ENCODE peak calls at places on chromosomes 1 and 21, in five cellular contexts. J is astrocyte of the cerebellum, A is fibroblast of lung, P is fibroblast of mammary gland, X is cardiac fibroblast. Y is an unnamed sample.

GRCh38 chr1:17010601-17011438 is 908 bp downstream of the ATP13A2 start:
- DNase-seq in X (peak), J (no peak), A (peak), P (peak), Y (no peak)

GRCh38 chr1:228164561-228165371 is 838 bp upstream of the IBA57 start:
- DNase-seq in X (no peak), J (no peak), A (no peak), P (no peak), Y (no peak)

GRCh38 chr1:110639724-110640386 is 33.7 kb upstream of the KCNA2 start:
- DNase-seq in J (no peak), X (peak), P (peak), A (no peak), Y (no peak)

GRCh38 chr1:199184180-199184579 is 545.3 kb downstream of the PTPRC start:
- DNase-seq in A (no peak), X (no peak), J (no peak), P (no peak), Y (no peak)

GRCh38 chr1:119275145-119275929 is 93.2 kb upstream of the HAO2 start:
- DNase-seq in A (peak), X (peak), J (peak), P (peak), Y (no peak)

GRCh38 chr1:204940591-204940990 is 69.9 kb downstream of the NFASC start:
- DNase-seq in P (no peak), J (no peak), X (no peak), A (no peak), Y (no peak)

GRCh38 chr21:35801388-35801787 is 258.9 kb downstream of the SETD4 start:
- DNase-seq in P (no peak), X (no peak), A (no peak), J (no peak), Y (no peak)

GRCh38 chr1:157170677-157171515 is 32.7 kb upstream of the ETV3 start:
- DNase-seq in X (peak), J (no peak), A (no peak), P (peak), Y (no peak)

GRCh38 chr1:2349821-2350220 is 41.5 kb downstream of the MORN1 start:
- DNase-seq in X (no peak), P (no peak), A (no peak), J (no peak), Y (no peak)

GRCh38 chr1:245475961-245476522 is 321.3 kb downstream of the KIF26B start:
- DNase-seq in A (no peak), J (no peak), P (peak), X (peak), Y (no peak)

GRCh38 chr21:28540514-28540913 is 452.2 kb downstream of the LTN1 start:
- DNase-seq in J (no peak), X (peak), P (peak), A (peak), Y (no peak)

GRCh38 chr1:29782846-29783500 is 546.7 kb downstream of the PTPRU start:
- DNase-seq in J (no peak), X (no peak), P (no peak), A (no peak), Y (no peak)

GRCh38 chr21:35651166-35651565 is 409.2 kb downstream of the SETD4 start:
- DNase-seq in P (no peak), A (no peak), X (no peak), J (no peak), Y (no peak)

GRCh38 chr1:108961198-108961597 is 2.1 kb downstream of the CLCC1 start:
- DNase-seq in X (no peak), A (no peak), J (no peak), P (no peak), Y (no peak)

GRCh38 chr1:1307261-1307907 is 346 bp downstream of the ACAP3 start:
- DNase-seq in J (no peak), A (no peak), X (no peak), P (no peak), Y (no peak)

GRCh38 chr21:37767984-37768383 is 148.3 kb downstream of the KCNJ6 start:
- DNase-seq in A (peak), P (peak), J (no peak), X (no peak), Y (no peak)

GRCh38 chr1:185520188-185520935 is 203.3 kb upstream of the IVNS1ABP start:
- DNase-seq in P (peak), A (peak), X (peak), J (no peak), Y (no peak)

GRCh38 chr1:165443539-165444289 is 1.2 kb downstream of the RXRG start:
- DNase-seq in P (no peak), X (no peak), A (no peak), J (no peak), Y (no peak)

GRCh38 chr1:230643887-230644286 is 1.6 kb downstream of the COG2 start:
- DNase-seq in J (no peak), X (peak), P (peak), A (peak), Y (no peak)

GRCh38 chr1:65068202-65069011 is 79.6 kb upstream of the AK4 start:
- DNase-seq in P (peak), J (no peak), X (peak), A (no peak), Y (no peak)

GRCh38 chr1:13766906-13767564 is 67.0 kb downstream of the PRDM2 start:
- DNase-seq in A (peak), P (peak), J (no peak), X (peak), Y (no peak)

GRCh38 chr1:223017291-223017690 is 125.8 kb downstream of the TLR5 start:
- DNase-seq in X (no peak), P (no peak), J (no peak), A (no peak), Y (no peak)

GRCh38 chr1:47881505-47882442 is 115.4 kb downstream of the TRABD2B start:
- DNase-seq in J (no peak), P (peak), A (no peak), X (peak), Y (no peak)

GRCh38 chr1:45746922-45747321 is 3.5 kb downstream of the IPP start:
- DNase-seq in A (no peak), X (no peak), J (no peak), P (no peak), Y (no peak)

GRCh38 chr1:243414152-243414494 is 158.3 kb downstream of the SDCCAG8 start:
- DNase-seq in P (no peak), X (no peak), J (no peak), A (no peak), Y (no peak)

GRCh38 chr1:8169364-8170058 is 143.4 kb upstream of the ERRFI1 start:
- DNase-seq in J (peak), X (peak), P (peak), A (peak), Y (peak)

GRCh38 chr1:221903594-221903993 is 161.7 kb upstream of the DUSP10 start:
- DNase-seq in A (no peak), J (no peak), X (no peak), P (no peak), Y (no peak)

GRCh38 chr1:16006552-16007485 is 2.8 kb downstream of the SRARP start:
- DNase-seq in X (peak), J (no peak), P (peak), A (peak), Y (no peak)

GRCh38 chr1:31432592-31433395 is 19.8 kb downstream of the SERINC2 start:
- DNase-seq in P (no peak), A (no peak), J (no peak), X (no peak), Y (no peak)

GRCh38 chr1:165598676-165599059 is 32.4 kb upstream of the MGST3 start:
- DNase-seq in J (no peak), X (no peak), A (peak), P (no peak), Y (no peak)

DNA sequence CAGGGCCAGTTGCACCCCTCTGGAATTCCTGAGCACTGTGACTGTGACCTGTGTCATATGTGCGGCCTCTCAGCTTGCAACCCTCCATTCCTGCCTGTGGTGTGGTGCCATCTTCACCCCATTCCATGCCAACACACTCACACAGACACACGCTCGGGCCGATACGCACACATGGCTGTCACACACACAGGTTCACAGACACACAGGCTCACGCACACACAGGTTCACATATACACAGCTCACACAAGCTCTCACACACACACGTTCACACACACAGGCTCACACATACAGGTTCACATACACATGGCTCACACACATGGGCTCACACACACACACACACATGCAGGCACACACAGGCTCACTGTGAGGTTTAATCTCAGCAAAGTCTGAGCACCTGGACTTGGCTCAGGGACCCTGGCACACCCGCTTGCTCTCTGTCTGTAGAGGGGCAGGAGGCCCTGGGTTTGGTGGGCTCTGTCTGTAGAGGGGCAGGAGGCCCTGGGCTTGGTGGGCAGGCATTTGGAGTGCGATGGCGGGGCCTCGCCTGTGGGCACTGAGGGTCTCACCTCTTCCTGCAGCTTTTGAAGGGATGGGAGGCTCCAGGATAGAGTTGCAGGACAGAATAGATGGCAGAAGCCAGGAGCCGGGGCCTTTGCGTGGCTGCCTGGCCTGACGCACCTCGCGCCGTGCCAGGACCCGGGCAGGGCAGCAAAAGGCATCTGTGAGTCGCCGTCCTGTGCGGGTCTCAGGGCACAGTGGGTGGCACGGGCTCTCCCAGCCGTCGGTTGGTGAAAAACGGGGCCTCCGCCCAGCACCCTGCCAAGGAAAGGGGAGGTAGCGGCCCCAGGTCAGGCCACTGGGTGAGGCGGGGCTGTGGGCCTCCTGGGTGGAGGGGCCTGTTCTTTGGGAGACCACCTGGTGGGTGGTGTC is 17.1 kb downstream of the COL18A1 start:
- DNase-seq in X (no peak), J (no peak), P (no peak), A (no peak), Y (no peak)
- TF ChIP-seq CTCF in X (no peak), J (no peak), P (no peak), A (no peak), Y (no peak)

GRCh38 chr1:72369358-72369757 is 87.0 kb upstream of the NEGR1 start:
- DNase-seq in J (no peak), X (no peak), A (no peak), P (no peak), Y (no peak)
- H3K4me3 ChIP-seq in J (no peak), X (no peak), A (no peak), P (no peak), Y (no peak)

DNA sequence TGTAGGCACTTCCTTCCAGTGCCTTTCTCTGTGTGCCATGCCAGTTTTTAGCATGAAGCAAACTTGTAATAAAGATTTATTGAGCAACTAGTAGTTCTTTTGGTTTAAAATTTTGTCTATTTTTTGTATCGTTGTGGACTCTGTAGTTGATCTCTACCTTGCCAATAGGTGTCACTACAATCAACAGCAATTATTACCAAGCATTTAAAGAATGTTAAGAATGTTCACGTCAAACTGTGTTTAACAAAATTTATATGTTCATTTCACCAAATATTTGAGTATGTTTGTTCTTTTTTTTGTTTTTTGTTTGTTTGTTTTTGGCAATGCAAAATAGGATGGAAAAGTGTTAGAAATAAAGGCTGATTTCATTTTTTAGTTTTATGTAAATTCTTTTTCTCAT is 208.1 kb downstream of the PATJ start:
- DNase-seq in J (peak), X (peak), P (peak), A (peak), Y (no peak)
- TF ChIP-seq CTCF in J (no peak), X (no peak), P (peak), A (no peak), Y (peak)

GRCh38 chr1:159120317-159120716 is 43.8 kb upstream of the AIM2 start:
- DNase-seq in X (no peak), J (no peak), A (no peak), P (no peak), Y (no peak)
- H3K4me3 ChIP-seq in X (no peak), J (no peak), A (no peak), P (no peak), Y (no peak)

DNA sequence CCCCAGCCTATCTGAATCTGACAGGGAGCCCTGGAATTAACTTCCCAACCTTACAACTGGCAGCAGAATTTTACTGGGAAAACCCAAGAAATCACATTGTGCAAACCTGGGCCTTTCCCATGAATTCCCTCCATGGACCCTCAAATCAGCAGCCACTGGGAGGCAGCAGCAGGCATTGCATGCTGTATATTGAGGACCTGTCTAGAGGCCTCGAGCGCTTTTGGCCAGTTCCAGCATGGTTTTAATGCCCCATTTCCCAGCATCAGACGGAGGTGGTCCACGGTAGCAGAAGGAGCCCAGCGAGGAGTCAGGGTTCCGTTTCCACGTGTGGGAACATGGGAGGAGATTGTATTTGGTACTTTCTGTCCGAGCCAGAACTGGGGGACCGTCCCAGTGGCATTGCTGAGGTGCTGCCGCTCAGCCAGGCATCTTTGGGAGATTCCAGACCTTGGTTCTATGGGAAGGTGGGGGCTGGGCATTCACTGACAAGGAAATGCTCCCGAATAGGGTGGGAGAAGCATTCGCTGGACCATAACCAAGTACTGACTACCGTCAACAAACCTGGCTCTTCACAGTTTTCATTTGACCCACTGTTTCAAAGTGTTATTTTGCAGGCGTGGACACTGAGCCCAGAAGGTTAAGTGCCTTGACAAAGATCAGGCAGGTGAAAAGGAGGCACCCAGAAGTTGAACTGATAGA is 15.9 kb downstream of the BMP8A start:
- DNase-seq in A (no peak), X (peak), P (no peak), J (no peak), Y (no peak)
- TF ChIP-seq CTCF in A (peak), X (peak), P (peak), J (peak), Y (peak)

GRCh38 chr1:219299420-219299819 is 125.7 kb downstream of the LYPLAL1 start:
- DNase-seq in P (no peak), A (peak), J (no peak), X (peak), Y (no peak)
- H3K4me3 ChIP-seq in P (no peak), A (no peak), J (no peak), X (no peak), Y (no peak)

GRCh38 chr1:55503663-55504305 is 288.6 kb upstream of the USP24 start:
- DNase-seq in J (no peak), P (peak), X (peak), A (peak), Y (no peak)

GRCh38 chr1:55507578-55507931 is 292.4 kb upstream of the USP24 start:
- DNase-seq in A (no peak), X (no peak), P (no peak), J (no peak), Y (no peak)

GRCh38 chr1:55504306-55504706 is 289.1 kb upstream of the USP24 start:
- DNase-seq in J (no peak), X (peak), A (peak), P (no peak), Y (no peak)

GRCh38 chr1:55505326-55505725 is 290.2 kb upstream of the USP24 start:
- DNase-seq in P (no peak), J (no peak), X (no peak), A (no peak), Y (no peak)

DNA sequence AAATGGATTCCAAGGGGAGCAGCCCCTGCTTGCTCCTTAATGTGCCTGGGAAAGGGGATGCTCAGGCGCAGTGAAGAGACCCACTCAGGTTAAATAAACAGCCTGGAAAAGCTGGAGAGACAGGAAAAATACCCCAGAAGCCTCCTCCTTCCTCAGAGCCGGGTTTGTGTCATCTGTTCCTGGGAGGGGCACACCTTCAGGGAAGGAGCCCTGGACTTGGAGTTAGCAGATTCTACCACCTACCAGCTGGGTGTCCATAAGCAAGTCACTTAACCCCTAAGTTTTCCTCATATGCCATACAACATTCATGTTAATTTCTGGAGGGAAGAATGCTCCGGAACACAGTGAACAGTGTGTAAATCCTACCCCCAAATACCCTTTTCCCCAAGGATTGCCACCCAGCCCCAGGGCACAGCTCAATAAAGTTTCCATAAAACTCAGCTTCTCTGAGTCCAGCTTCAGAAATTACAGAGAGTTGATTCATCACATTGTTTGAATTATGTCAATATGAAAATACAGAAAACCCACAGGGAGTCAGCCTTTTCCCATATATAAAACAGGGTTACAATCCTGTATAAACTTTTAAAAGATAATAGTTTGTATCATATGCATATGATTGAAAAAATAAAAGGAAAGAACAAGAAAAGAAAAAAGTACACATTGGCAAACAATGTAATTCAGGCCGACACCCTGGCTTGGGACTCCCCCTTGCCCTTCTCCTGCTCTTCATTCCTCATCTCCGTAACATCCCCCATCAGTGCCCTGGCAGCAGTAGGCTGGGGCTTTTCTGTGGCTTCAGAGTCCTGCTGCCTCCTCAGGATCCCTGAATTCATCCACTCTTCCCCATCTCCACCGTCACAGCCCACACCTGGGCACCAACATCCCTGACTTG is 291.8 kb upstream of the USP24 start:
- DNase-seq in P (peak), J (no peak), A (peak), X (peak), Y (no peak)
- TF ChIP-seq CTCF in P (no peak), J (no peak), A (no peak), X (no peak), Y (no peak)

DNA sequence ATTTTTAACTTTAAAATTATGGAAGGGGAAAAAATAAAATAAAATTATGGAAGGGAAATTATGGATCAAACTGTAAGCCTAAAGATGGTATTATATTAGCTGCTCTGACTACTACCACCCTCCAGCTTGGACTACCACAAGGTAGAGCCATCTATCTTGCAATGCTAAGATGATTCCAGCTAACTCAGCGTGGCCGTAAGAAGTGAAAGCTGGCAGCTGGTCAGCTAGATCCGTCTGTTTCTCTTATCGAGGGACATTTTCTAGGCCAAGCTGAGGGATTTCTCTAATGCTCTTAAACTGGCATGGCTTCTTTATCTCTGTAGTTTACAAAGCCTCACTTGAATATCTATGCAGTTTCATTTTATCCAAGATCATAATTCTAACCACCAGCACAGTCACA is 31.5 kb downstream of the LYST start:
- DNase-seq in X (peak), J (no peak), A (peak), P (peak), Y (no peak)
- H3K4me3 ChIP-seq in X (peak), J (no peak), A (peak), P (no peak), Y (no peak)

GRCh38 chr1:67700692-67701410 is 15.8 kb downstream of the GADD45A start:
- DNase-seq in P (no peak), J (peak), A (peak), X (peak), Y (no peak)
- TF ChIP-seq CTCF in P (no peak), J (peak), A (no peak), X (peak), Y (peak)

GRCh38 chr1:148318900-148319242 is 164.2 kb downstream of the PPIAL4G start:
- DNase-seq in P (no peak), X (no peak), A (no peak), J (no peak), Y (no peak)
- H3K4me3 ChIP-seq in P (no peak), X (no peak), A (no peak), J (no peak), Y (no peak)

Y was measured in kidney epithelial cell.